ENCODE peak calls at places on chromosomes 2 and 18, in four cellular contexts. H, F, X and C are unnamed samples.

GRCh38 chr2:120937736-120938131 is 202.1 kb downstream of the GLI2 start:
- DNase-seq in H (peak), F (no peak), X (no peak), C (no peak)

GRCh38 chr18:68608861-68609465 is 105.9 kb downstream of the TMX3 start:
- DNase-seq in H (no peak), F (no peak), X (no peak), C (no peak)

GRCh38 chr18:75531212-75531850 is 103.8 kb upstream of the SMIM21 start:
- DNase-seq in H (no peak), F (no peak), X (no peak), C (no peak)

GRCh38 chr2:206031162-206031784 is 54.7 kb downstream of the INO80D start:
- DNase-seq in H (no peak), F (no peak), X (no peak), C (no peak)

GRCh38 chr2:145007673-145008263 is 487.8 kb upstream of the ZEB2 start:
- DNase-seq in H (no peak), F (no peak), X (no peak), C (no peak)

GRCh38 chr2:152627010-152627957 is 90.0 kb downstream of the PRPF40A start:
- DNase-seq in H (no peak), F (no peak), X (no peak), C (peak)

GRCh38 chr2:96638144-96639121 is at the start of gene KANSL3:
- DNase-seq in H (peak), F (peak), X (peak), C (peak)

GRCh38 chr2:98936133-98936916 is at the start of gene CRACDL:
- DNase-seq in H (no peak), F (peak), X (no peak), C (peak)

GRCh38 chr2:201888476-201888875 is 82.1 kb downstream of the CDK15 start:
- DNase-seq in H (no peak), F (no peak), X (no peak), C (peak)

GRCh38 chr2:165647409-165647808 is 146.6 kb downstream of the GALNT3 start:
- DNase-seq in H (no peak), F (no peak), X (no peak), C (no peak)

GRCh38 chr18:79496978-79497637 is 101.4 kb downstream of the NFATC1 start:
- DNase-seq in H (peak), F (no peak), X (no peak), C (no peak)

GRCh38 chr2:75595541-75596395 is 35.0 kb upstream of the EVA1A start:
- DNase-seq in H (no peak), F (no peak), X (no peak), C (no peak)

GRCh38 chr2:15579641-15580040 is 12.0 kb upstream of the DDX1 start:
- DNase-seq in H (no peak), F (no peak), X (no peak), C (peak)

GRCh38 chr18:76699923-76700322 is 122.4 kb upstream of the ZNF236 start:
- DNase-seq in H (peak), F (no peak), X (no peak), C (no peak)

GRCh38 chr18:5628512-5629255 is 84.9 kb upstream of the EPB41L3 start:
- DNase-seq in H (peak), F (peak), X (no peak), C (peak)

GRCh38 chr18:13836559-13836958 is 12.6 kb downstream of the MC5R start:
- DNase-seq in H (no peak), F (no peak), X (no peak), C (no peak)

GRCh38 chr2:227479865-227480475 is 8.0 kb downstream of the AGFG1 start:
- DNase-seq in H (no peak), F (no peak), X (no peak), C (no peak)

GRCh38 chr18:13726972-13727331 is 479 bp downstream of the RNMT start:
- DNase-seq in H (peak), F (peak), X (no peak), C (peak)

GRCh38 chr2:85732467-85733120 is 21.2 kb upstream of the ATOH8 start:
- DNase-seq in H (no peak), F (no peak), X (no peak), C (no peak)

GRCh38 chr18:56447972-56448371 is 190.4 kb downstream of the TXNL1 start:
- DNase-seq in H (no peak), F (no peak), X (no peak), C (no peak)

GRCh38 chr18:58391113-58391892 is 237.6 kb downstream of the ALPK2 start:
- DNase-seq in H (no peak), F (no peak), X (no peak), C (no peak)

GRCh38 chr2:28981016-28981441 is at the start of gene TOGARAM2:
- DNase-seq in H (no peak), F (peak), X (no peak), C (no peak)

GRCh38 chr2:68653538-68653982 is 10.2 kb downstream of the PROKR1 start:
- DNase-seq in H (no peak), F (no peak), X (peak), C (no peak)

GRCh38 chr2:100017633-100018032 is 124.8 kb downstream of the AFF3 start:
- DNase-seq in H (no peak), F (no peak), X (no peak), C (no peak)

GRCh38 chr2:218008060-218009040 is 5.6 kb upstream of the TNS1 start:
- DNase-seq in H (no peak), F (no peak), X (no peak), C (no peak)

GRCh38 chr18:12296087-12296403 is 12.0 kb upstream of the TUBB6 start:
- DNase-seq in H (peak), F (no peak), X (no peak), C (no peak)

GRCh38 chr18:54479365-54479764 is 111.7 kb upstream of the DYNAP start:
- DNase-seq in H (no peak), F (no peak), X (no peak), C (peak)

GRCh38 chr2:29293830-29294438 is 178.7 kb downstream of the CLIP4 start:
- DNase-seq in H (no peak), F (peak), X (no peak), C (peak)

GRCh38 chr18:76450912-76451421 is 44.1 kb downstream of the ZNF516 start:
- DNase-seq in H (no peak), F (no peak), X (peak), C (peak)

GRCh38 chr2:175880-176800 is 87.7 kb downstream of the SH3YL1 start:
- DNase-seq in H (peak), F (no peak), X (peak), C (no peak)

GRCh38 chr2:128298846-128299507 is 19.7 kb downstream of the HS6ST1 start:
- DNase-seq in H (no peak), F (no peak), X (no peak), C (no peak)

GRCh38 chr2:26112201-26112600 is 60.7 kb upstream of the GAREM2 start:
- DNase-seq in H (no peak), F (no peak), X (no peak), C (no peak)

GRCh38 chr2:144377929-144378328 is 142.0 kb downstream of the ZEB2 start:
- DNase-seq in H (no peak), F (no peak), X (no peak), C (no peak)

GRCh38 chr2:232854082-232854481 is 16.0 kb upstream of the SNORC start:
- DNase-seq in H (no peak), F (no peak), X (no peak), C (no peak)

GRCh38 chr18:11565716-11566115 is 43.7 kb upstream of the SLC35G4 start:
- DNase-seq in H (no peak), F (no peak), X (no peak), C (no peak)

GRCh38 chr18:63043516-63043915 is 276.1 kb downstream of the BCL2 start:
- DNase-seq in H (no peak), F (no peak), X (no peak), C (no peak)

GRCh38 chr2:72917875-72918660 is 749 bp downstream of the EMX1 start:
- DNase-seq in H (no peak), F (no peak), X (no peak), C (peak)